ENCODE peak calls at places on chromosomes 4 and X, in four cellular contexts. One of them, this sample, is unnamed.

GRCh38 chr4:175827510-175827909 is 15.4 kb upstream of the GPM6A start:
- DNase-seq in mammary epithelial cell: no peak
- DNase-seq in CD4-positive, CD25-positive, alpha-beta regulatory T cell: no peak
- DNase-seq in K562: no peak
- DNase-seq in this sample: no peak

GRCh38 chrX:155938132-155938531 is 57.0 kb downstream of the VAMP7 start:
- DNase-seq in K562: no peak
- DNase-seq in mammary epithelial cell: no peak
- DNase-seq in CD4-positive, CD25-positive, alpha-beta regulatory T cell: no peak
- DNase-seq in this sample: no peak

GRCh38 chr4:113499696-113500095 is 261.8 kb downstream of the CAMK2D start:
- DNase-seq in K562: no peak
- DNase-seq in CD4-positive, CD25-positive, alpha-beta regulatory T cell: no peak
- DNase-seq in mammary epithelial cell: peak; percentile 58
- DNase-seq in this sample: no peak

GRCh38 chr4:54897590-54897989 is 227.8 kb downstream of the KDR start:
- DNase-seq in K562: no peak
- DNase-seq in mammary epithelial cell: no peak
- DNase-seq in CD4-positive, CD25-positive, alpha-beta regulatory T cell: no peak
- DNase-seq in this sample: no peak

GRCh38 chr4:158008551-158009218 is 164.1 kb downstream of the GASK1B start:
- DNase-seq in CD4-positive, CD25-positive, alpha-beta regulatory T cell: no peak
- DNase-seq in mammary epithelial cell: peak; percentile 37
- DNase-seq in K562: no peak
- DNase-seq in this sample: no peak

GRCh38 chrX:46208225-46208854 is 336.9 kb downstream of the ZNF674 start:
- DNase-seq in K562: no peak
- DNase-seq in CD4-positive, CD25-positive, alpha-beta regulatory T cell: no peak
- DNase-seq in mammary epithelial cell: peak; percentile 65
- DNase-seq in this sample: no peak

GRCh38 chrX:69121321-69122000 is 43.8 kb downstream of the PJA1 start:
- DNase-seq in mammary epithelial cell: no peak
- DNase-seq in CD4-positive, CD25-positive, alpha-beta regulatory T cell: no peak
- DNase-seq in K562: no peak
- DNase-seq in this sample: no peak

GRCh38 chr4:105978684-105979296 is 83.5 kb downstream of the NPNT start:
- DNase-seq in CD4-positive, CD25-positive, alpha-beta regulatory T cell: no peak
- DNase-seq in mammary epithelial cell: peak; percentile 33
- DNase-seq in K562: no peak
- DNase-seq in this sample: no peak

GRCh38 chrX:50941638-50942037 is 31.1 kb downstream of the BMP15 start:
- DNase-seq in CD4-positive, CD25-positive, alpha-beta regulatory T cell: no peak
- DNase-seq in mammary epithelial cell: no peak
- DNase-seq in K562: no peak
- DNase-seq in this sample: peak; percentile 38

GRCh38 chr4:181372014-181372413 is 871.2 kb upstream of the TENM3 start:
- DNase-seq in CD4-positive, CD25-positive, alpha-beta regulatory T cell: no peak
- DNase-seq in K562: no peak
- DNase-seq in mammary epithelial cell: no peak
- DNase-seq in this sample: no peak

GRCh38 chr4:129468624-129469023 is 372.7 kb downstream of the C4orf33 start:
- DNase-seq in mammary epithelial cell: no peak
- DNase-seq in K562: no peak
- DNase-seq in CD4-positive, CD25-positive, alpha-beta regulatory T cell: no peak
- DNase-seq in this sample: no peak

GRCh38 chr4:39641451-39641850 is 2.8 kb upstream of the SMIM14 start:
- DNase-seq in K562: no peak
- DNase-seq in mammary epithelial cell: no peak
- DNase-seq in CD4-positive, CD25-positive, alpha-beta regulatory T cell: no peak
- DNase-seq in this sample: no peak

GRCh38 chr4:152640058-152640921 is 39.5 kb downstream of the TMEM154 start:
- DNase-seq in mammary epithelial cell: no peak
- DNase-seq in K562: peak; percentile 48
- DNase-seq in CD4-positive, CD25-positive, alpha-beta regulatory T cell: no peak
- DNase-seq in this sample: no peak

GRCh38 chr4:71303850-71304249 is 35.0 kb upstream of the SLC4A4 start:
- DNase-seq in mammary epithelial cell: no peak
- DNase-seq in K562: no peak
- DNase-seq in CD4-positive, CD25-positive, alpha-beta regulatory T cell: no peak
- DNase-seq in this sample: no peak

GRCh38 chr4:2793578-2793919 is 664 bp downstream of the SH3BP2 start:
- DNase-seq in K562: peak; percentile 52
- DNase-seq in CD4-positive, CD25-positive, alpha-beta regulatory T cell: no peak
- DNase-seq in mammary epithelial cell: no peak
- DNase-seq in this sample: peak; percentile 51
- H3K4me1 ChIP-seq in K562: peaks cover 15% of the 10 kb centered on the region
- H3K4me1 ChIP-seq in CD4-positive, CD25-positive, alpha-beta regulatory T cell: peaks cover 41% of the 10 kb centered on the region
- H3K4me1 ChIP-seq in mammary epithelial cell: peaks cover 21% of the 10 kb centered on the region
- H3K4me1 ChIP-seq in this sample: peaks cover 5% of the 10 kb centered on the region

GRCh38 chr4:7799723-7800122 is 139.9 kb downstream of the AFAP1 start:
- DNase-seq in CD4-positive, CD25-positive, alpha-beta regulatory T cell: no peak
- DNase-seq in K562: no peak
- DNase-seq in mammary epithelial cell: no peak
- DNase-seq in this sample: no peak

GRCh38 chr4:7798215-7798995 is 141.3 kb downstream of the AFAP1 start:
- DNase-seq in mammary epithelial cell: no peak
- DNase-seq in CD4-positive, CD25-positive, alpha-beta regulatory T cell: no peak
- DNase-seq in K562: no peak
- DNase-seq in this sample: no peak

GRCh38 chr4:7800996-7801395 is 138.7 kb downstream of the AFAP1 start:
- DNase-seq in mammary epithelial cell: no peak
- DNase-seq in CD4-positive, CD25-positive, alpha-beta regulatory T cell: no peak
- DNase-seq in K562: no peak
- DNase-seq in this sample: no peak

GRCh38 chr4:7800410-7800809 is 139.3 kb downstream of the AFAP1 start:
- DNase-seq in mammary epithelial cell: no peak
- DNase-seq in CD4-positive, CD25-positive, alpha-beta regulatory T cell: no peak
- DNase-seq in K562: no peak
- DNase-seq in this sample: no peak

GRCh38 chr4:7799306-7799705 is 140.4 kb downstream of the AFAP1 start:
- DNase-seq in K562: no peak
- DNase-seq in CD4-positive, CD25-positive, alpha-beta regulatory T cell: no peak
- DNase-seq in mammary epithelial cell: no peak
- DNase-seq in this sample: no peak
- H3K27me3 ChIP-seq in K562: peaks cover 32% of the 10 kb centered on the region
- H3K27me3 ChIP-seq in CD4-positive, CD25-positive, alpha-beta regulatory T cell: no peaks in the 10 kb centered on the region
- H3K27me3 ChIP-seq in mammary epithelial cell: no peaks in the 10 kb centered on the region
- H3K27me3 ChIP-seq in this sample: no peaks in the 10 kb centered on the region

DNA sequence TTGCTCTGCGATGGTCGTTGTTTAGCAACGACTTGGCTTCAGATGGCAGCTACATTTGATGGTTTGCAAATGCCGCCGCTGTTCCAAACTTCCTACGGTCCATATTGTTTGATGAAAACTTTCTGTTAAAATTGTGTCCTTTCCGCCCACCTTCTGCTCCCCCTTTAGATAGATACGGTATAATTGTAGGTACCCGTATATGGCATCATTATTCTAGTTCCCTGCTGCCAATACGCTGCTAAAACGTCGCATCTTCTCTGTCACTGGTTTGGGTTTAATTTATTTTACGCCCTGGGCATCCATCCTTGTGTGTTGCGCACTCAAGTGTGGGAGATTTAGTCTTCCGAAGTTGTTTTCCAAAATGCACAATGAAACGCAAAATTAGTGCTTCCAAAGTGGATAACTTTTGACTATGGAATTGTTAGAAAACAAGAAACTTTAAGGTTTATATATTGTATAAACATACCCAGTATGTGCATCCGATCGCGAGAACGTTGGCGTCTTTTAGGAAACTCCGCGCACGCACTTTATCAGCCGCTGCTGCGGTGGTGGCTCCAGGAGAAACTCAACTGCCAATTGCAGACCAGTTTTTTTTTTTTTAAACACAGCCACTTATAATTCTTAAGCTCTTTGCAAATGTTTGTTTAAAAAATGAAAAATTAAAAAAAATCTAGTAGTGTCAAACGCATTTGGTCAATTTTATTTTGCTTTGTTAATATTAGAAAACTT is 1.7 kb downstream of the ATOH1 start:
- DNase-seq in mammary epithelial cell: no peak
- DNase-seq in CD4-positive, CD25-positive, alpha-beta regulatory T cell: no peak
- DNase-seq in K562: no peak
- DNase-seq in this sample: no peak
- H3K4me3 ChIP-seq in mammary epithelial cell: no peak overlapping the region
- H3K4me3 ChIP-seq in CD4-positive, CD25-positive, alpha-beta regulatory T cell: no peak overlapping the region
- H3K4me3 ChIP-seq in K562: no peak overlapping the region
- H3K4me3 ChIP-seq in this sample: no peak overlapping the region

GRCh38 chr4:169658970-169659735 is 38.8 kb downstream of the CLCN3 start:
- DNase-seq in K562: no peak
- DNase-seq in mammary epithelial cell: peak; percentile 2
- DNase-seq in CD4-positive, CD25-positive, alpha-beta regulatory T cell: no peak
- DNase-seq in this sample: no peak
- H3K4me1 ChIP-seq in K562: peaks cover 4% of the 10 kb centered on the region
- H3K4me1 ChIP-seq in mammary epithelial cell: peaks cover 13% of the 10 kb centered on the region
- H3K4me1 ChIP-seq in CD4-positive, CD25-positive, alpha-beta regulatory T cell: peaks cover 14% of the 10 kb centered on the region
- H3K4me1 ChIP-seq in this sample: peaks cover 25% of the 10 kb centered on the region

DNA sequence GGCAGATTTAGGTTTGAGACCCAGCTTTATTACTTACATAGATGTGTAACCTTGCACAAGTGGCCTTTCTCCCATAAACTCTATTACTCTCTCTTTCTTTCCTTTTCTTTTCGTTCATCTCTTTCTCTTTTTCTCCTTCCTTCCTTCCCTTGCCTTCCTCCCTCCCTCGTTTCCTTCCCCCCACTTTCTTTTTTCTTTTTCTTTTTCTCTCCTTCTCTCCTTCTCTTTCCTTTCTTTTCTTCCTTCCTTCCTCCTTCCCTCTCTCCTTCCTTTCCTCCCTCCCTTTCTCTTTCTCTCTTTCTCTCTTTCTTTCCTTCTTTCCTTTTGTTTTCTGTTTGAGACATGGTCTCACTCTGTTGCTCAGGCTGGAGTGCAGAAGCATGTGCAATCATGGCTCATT is 526.4 kb upstream of the CXorf51A start:
- DNase-seq in K562: no peak
- DNase-seq in CD4-positive, CD25-positive, alpha-beta regulatory T cell: no peak
- DNase-seq in mammary epithelial cell: no peak
- DNase-seq in this sample: no peak
- H3K27me3 ChIP-seq in K562: no peaks in the 10 kb centered on the region
- H3K27me3 ChIP-seq in CD4-positive, CD25-positive, alpha-beta regulatory T cell: no peaks in the 10 kb centered on the region
- H3K27me3 ChIP-seq in mammary epithelial cell: no peaks in the 10 kb centered on the region
- H3K27me3 ChIP-seq in this sample: no peaks in the 10 kb centered on the region

GRCh38 chrX:153724252-153725038 is at the start of the genes ABCD1 and BCAP31:
- DNase-seq in K562: peak; percentile 95
- DNase-seq in CD4-positive, CD25-positive, alpha-beta regulatory T cell: peak; percentile 81
- DNase-seq in mammary epithelial cell: peak; percentile 84
- DNase-seq in this sample: peak; percentile 96

GRCh38 chrX:153726286-153727107 is 1.8 kb downstream of the ABCD1 start:
- DNase-seq in K562: peak; percentile 66
- DNase-seq in CD4-positive, CD25-positive, alpha-beta regulatory T cell: peak; percentile 7
- DNase-seq in mammary epithelial cell: no peak
- DNase-seq in this sample: peak; percentile 57

GRCh38 chrX:153727108-153727931 is 2.7 kb downstream of the ABCD1 start:
- DNase-seq in mammary epithelial cell: no peak
- DNase-seq in K562: no peak
- DNase-seq in CD4-positive, CD25-positive, alpha-beta regulatory T cell: no peak
- DNase-seq in this sample: no peak

GRCh38 chrX:153725039-153725831 is 579 bp downstream of the ABCD1 start:
- DNase-seq in K562: no peak
- DNase-seq in mammary epithelial cell: no peak
- DNase-seq in CD4-positive, CD25-positive, alpha-beta regulatory T cell: peak; percentile 4
- DNase-seq in this sample: no peak

DNA sequence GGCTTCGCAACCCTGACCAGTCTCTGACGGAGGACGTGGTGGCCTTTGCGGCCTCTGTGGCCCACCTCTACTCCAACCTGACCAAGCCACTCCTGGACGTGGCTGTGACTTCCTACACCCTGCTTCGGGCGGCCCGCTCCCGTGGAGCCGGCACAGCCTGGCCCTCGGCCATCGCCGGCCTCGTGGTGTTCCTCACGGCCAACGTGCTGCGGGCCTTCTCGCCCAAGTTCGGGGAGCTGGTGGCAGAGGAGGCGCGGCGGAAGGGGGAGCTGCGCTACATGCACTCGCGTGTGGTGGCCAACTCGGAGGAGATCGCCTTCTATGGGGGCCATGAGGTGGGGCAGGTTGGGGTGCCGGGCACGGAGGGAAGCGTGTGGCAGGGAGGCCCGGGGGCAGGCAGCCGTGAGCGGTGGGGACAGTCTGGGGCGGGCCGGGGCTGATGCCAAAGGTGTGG is 1.2 kb downstream of the ABCD1 start:
- DNase-seq in mammary epithelial cell: no peak
- DNase-seq in K562: no peak
- DNase-seq in CD4-positive, CD25-positive, alpha-beta regulatory T cell: no peak
- DNase-seq in this sample: no peak
- H3K4me3 ChIP-seq in mammary epithelial cell: no peak overlapping the region
- H3K4me3 ChIP-seq in K562: no peak overlapping the region
- H3K4me3 ChIP-seq in CD4-positive, CD25-positive, alpha-beta regulatory T cell: no peak overlapping the region
- H3K4me3 ChIP-seq in this sample: no peak overlapping the region

GRCh38 chrX:129787336-129788055 is 7.7 kb downstream of the SASH3 start:
- DNase-seq in CD4-positive, CD25-positive, alpha-beta regulatory T cell: no peak
- DNase-seq in mammary epithelial cell: no peak
- DNase-seq in K562: no peak
- DNase-seq in this sample: no peak
- H3K4me1 ChIP-seq in CD4-positive, CD25-positive, alpha-beta regulatory T cell: peaks cover 41% of the 10 kb centered on the region
- H3K4me1 ChIP-seq in mammary epithelial cell: no peaks in the 10 kb centered on the region
- H3K4me1 ChIP-seq in K562: peaks cover 13% of the 10 kb centered on the region
- H3K4me1 ChIP-seq in this sample: no peaks in the 10 kb centered on the region

GRCh38 chrX:144601010-144601409 is 646.3 kb upstream of the SPANXN1 start:
- DNase-seq in CD4-positive, CD25-positive, alpha-beta regulatory T cell: no peak
- DNase-seq in K562: no peak
- DNase-seq in mammary epithelial cell: no peak
- DNase-seq in this sample: no peak
- H3K27me3 ChIP-seq in CD4-positive, CD25-positive, alpha-beta regulatory T cell: no peaks in the 10 kb centered on the region
- H3K27me3 ChIP-seq in K562: no peaks in the 10 kb centered on the region
- H3K27me3 ChIP-seq in mammary epithelial cell: no peaks in the 10 kb centered on the region
- H3K27me3 ChIP-seq in this sample: no peaks in the 10 kb centered on the region

This sample was measured in HAP-1.